ENCODE peak calls at places on chromosomes 4 and X, in seven cellular contexts. One of them, this sample, is unnamed. For H3K79me1, the result is how much of the 10 kb centered on the place peaks cover.

GRCh38 chrX:154432210-154432609 is 3.7 kb downstream of the ATP6AP1 start:
- DNase-seq in H9: no peak
- DNase-seq in neuronal stem cell: no peak
- DNase-seq in IMR-90: no peak
- DNase-seq in mesenchymal stem cell: no peak
- DNase-seq in H1: no peak
- DNase-seq in trophoblast cell: no peak
- DNase-seq in this sample: no peak

GRCh38 chr4:68906238-68907137 is 45.1 kb downstream of the UGT2A3 start:
- DNase-seq in H9: peak
- DNase-seq in neuronal stem cell: peak
- DNase-seq in IMR-90: no peak
- DNase-seq in mesenchymal stem cell: no peak
- DNase-seq in H1: peak
- DNase-seq in trophoblast cell: no peak
- DNase-seq in this sample: peak

GRCh38 chr4:117898496-117898895 is 135.8 kb upstream of the NDST3 start:
- DNase-seq in H9: no peak
- DNase-seq in neuronal stem cell: no peak
- DNase-seq in IMR-90: no peak
- DNase-seq in mesenchymal stem cell: peak
- DNase-seq in H1: no peak
- DNase-seq in trophoblast cell: no peak
- DNase-seq in this sample: no peak

GRCh38 chr4:69568787-69569186 is 70.7 kb downstream of the UGT2A2 start:
- DNase-seq in H9: no peak
- DNase-seq in neuronal stem cell: no peak
- DNase-seq in IMR-90: no peak
- DNase-seq in mesenchymal stem cell: no peak
- DNase-seq in H1: no peak
- DNase-seq in trophoblast cell: no peak
- DNase-seq in this sample: no peak

GRCh38 chrX:54043696-54044125 is 562 bp downstream of the PHF8 start:
- DNase-seq in H9: peak
- DNase-seq in neuronal stem cell: no peak
- DNase-seq in IMR-90: peak
- DNase-seq in mesenchymal stem cell: peak
- DNase-seq in H1: peak
- DNase-seq in trophoblast cell: no peak
- DNase-seq in this sample: no peak

GRCh38 chr4:41579043-41579442 is 41.1 kb downstream of the LIMCH1 start:
- DNase-seq in H9: no peak
- DNase-seq in neuronal stem cell: no peak
- DNase-seq in IMR-90: no peak
- DNase-seq in mesenchymal stem cell: no peak
- DNase-seq in H1: no peak
- DNase-seq in trophoblast cell: no peak
- DNase-seq in this sample: no peak

GRCh38 chr4:153488719-153489384 is 22.7 kb downstream of the TMEM131L start:
- DNase-seq in H9: peak
- DNase-seq in neuronal stem cell: no peak
- DNase-seq in IMR-90: no peak
- DNase-seq in mesenchymal stem cell: no peak
- DNase-seq in H1: no peak
- DNase-seq in trophoblast cell: no peak
- DNase-seq in this sample: no peak

GRCh38 chr4:183618681-183619080 is 40.3 kb downstream of the RWDD4 start:
- DNase-seq in H9: no peak
- DNase-seq in neuronal stem cell: no peak
- DNase-seq in IMR-90: no peak
- DNase-seq in mesenchymal stem cell: peak
- DNase-seq in H1: no peak
- DNase-seq in trophoblast cell: no peak
- DNase-seq in this sample: no peak

GRCh38 chrX:122268353-122268752 is 915.7 kb upstream of the GRIA3 start:
- DNase-seq in H9: no peak
- DNase-seq in neuronal stem cell: no peak
- DNase-seq in IMR-90: no peak
- DNase-seq in mesenchymal stem cell: no peak
- DNase-seq in H1: no peak
- DNase-seq in trophoblast cell: no peak
- DNase-seq in this sample: no peak

GRCh38 chrX:56564921-56565861 is 1.8 kb downstream of the UBQLN2 start:
- DNase-seq in H9: no peak
- DNase-seq in neuronal stem cell: peak
- DNase-seq in IMR-90: peak
- DNase-seq in mesenchymal stem cell: no peak
- DNase-seq in H1: no peak
- DNase-seq in trophoblast cell: peak
- DNase-seq in this sample: peak

GRCh38 chr4:84500386-84501196 is 1.5 kb upstream of the NKX6-1 start:
- DNase-seq in H9: no peak
- DNase-seq in neuronal stem cell: no peak
- DNase-seq in IMR-90: no peak
- DNase-seq in mesenchymal stem cell: no peak
- DNase-seq in H1: no peak
- DNase-seq in trophoblast cell: no peak
- DNase-seq in this sample: no peak

DNA sequence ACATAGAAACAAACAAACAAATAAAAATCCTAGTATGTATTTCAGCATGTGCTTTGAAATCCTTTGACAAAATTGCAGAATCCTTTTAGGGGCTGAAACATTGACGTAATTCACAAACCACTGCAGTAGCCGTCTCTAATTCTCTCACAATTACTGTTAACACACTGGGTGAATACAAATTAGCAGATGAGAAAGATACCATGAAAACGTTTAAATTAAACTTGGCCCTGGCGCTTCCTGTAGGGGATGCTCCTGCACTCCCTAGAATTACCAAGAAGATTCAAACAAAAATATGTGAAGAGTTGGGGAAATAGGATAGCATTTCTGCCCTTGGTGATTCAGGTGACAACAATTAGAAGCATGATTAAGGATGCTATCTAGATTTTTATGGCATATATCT is 772.5 kb upstream of the PRKX start:
- DNase-seq in H9: no peak
- DNase-seq in neuronal stem cell: no peak
- DNase-seq in IMR-90: no peak
- DNase-seq in mesenchymal stem cell: no peak
- DNase-seq in H1: no peak
- DNase-seq in trophoblast cell: no peak
- DNase-seq in this sample: peak
- H4K8ac ChIP-seq in H9: no peak
- H4K8ac ChIP-seq in neuronal stem cell: no peak
- H4K8ac ChIP-seq in IMR-90: no peak
- H4K8ac ChIP-seq in mesenchymal stem cell: no peak
- H4K8ac ChIP-seq in H1: no peak
- H4K8ac ChIP-seq in trophoblast cell: no peak
- H4K8ac ChIP-seq in this sample: no peak

GRCh38 chr4:61561028-61561427 is 360.9 kb downstream of the ADGRL3 start:
- DNase-seq in H9: no peak
- DNase-seq in neuronal stem cell: no peak
- DNase-seq in IMR-90: no peak
- DNase-seq in mesenchymal stem cell: no peak
- DNase-seq in H1: no peak
- DNase-seq in trophoblast cell: no peak
- DNase-seq in this sample: no peak

GRCh38 chr4:61553562-61554125 is 353.5 kb downstream of the ADGRL3 start:
- DNase-seq in H9: no peak
- DNase-seq in neuronal stem cell: no peak
- DNase-seq in IMR-90: no peak
- DNase-seq in mesenchymal stem cell: no peak
- DNase-seq in H1: no peak
- DNase-seq in trophoblast cell: no peak
- DNase-seq in this sample: peak

GRCh38 chr4:61555789-61556188 is 355.7 kb downstream of the ADGRL3 start:
- DNase-seq in H9: no peak
- DNase-seq in neuronal stem cell: no peak
- DNase-seq in IMR-90: peak
- DNase-seq in mesenchymal stem cell: peak
- DNase-seq in H1: no peak
- DNase-seq in trophoblast cell: peak
- DNase-seq in this sample: peak

GRCh38 chr4:61556277-61556676 is 356.2 kb downstream of the ADGRL3 start:
- DNase-seq in H9: no peak
- DNase-seq in neuronal stem cell: no peak
- DNase-seq in IMR-90: no peak
- DNase-seq in mesenchymal stem cell: no peak
- DNase-seq in H1: no peak
- DNase-seq in trophoblast cell: no peak
- DNase-seq in this sample: peak
- H3K4ac ChIP-seq in H9: no peak
- H3K4ac ChIP-seq in neuronal stem cell: no peak
- H3K4ac ChIP-seq in IMR-90: no peak
- H3K4ac ChIP-seq in mesenchymal stem cell: peak
- H3K4ac ChIP-seq in H1: no peak
- H3K4ac ChIP-seq in trophoblast cell: peak
- H3K4ac ChIP-seq in this sample: no peak

GRCh38 chr4:99084595-99084994 is 4.0 kb downstream of the ADH5 start:
- DNase-seq in H9: no peak
- DNase-seq in neuronal stem cell: no peak
- DNase-seq in IMR-90: no peak
- DNase-seq in mesenchymal stem cell: no peak
- DNase-seq in H1: no peak
- DNase-seq in trophoblast cell: no peak
- DNase-seq in this sample: peak
- H3K79me1 ChIP-seq in H9: under half
- H3K79me1 ChIP-seq in neuronal stem cell: under half
- H3K79me1 ChIP-seq in IMR-90: half or more
- H3K79me1 ChIP-seq in mesenchymal stem cell: under half
- H3K79me1 ChIP-seq in H1: under half
- H3K79me1 ChIP-seq in trophoblast cell: under half
- H3K79me1 ChIP-seq in this sample: under half

GRCh38 chrX:94775640-94776039 is 1101.6 kb downstream of the FAM133A start:
- DNase-seq in H9: no peak
- DNase-seq in neuronal stem cell: no peak
- DNase-seq in IMR-90: no peak
- DNase-seq in mesenchymal stem cell: no peak
- DNase-seq in H1: no peak
- DNase-seq in trophoblast cell: no peak
- DNase-seq in this sample: no peak
- H4K8ac ChIP-seq in H9: no peak
- H4K8ac ChIP-seq in neuronal stem cell: no peak
- H4K8ac ChIP-seq in IMR-90: no peak
- H4K8ac ChIP-seq in mesenchymal stem cell: no peak
- H4K8ac ChIP-seq in H1: no peak
- H4K8ac ChIP-seq in trophoblast cell: no peak
- H4K8ac ChIP-seq in this sample: no peak

DNA sequence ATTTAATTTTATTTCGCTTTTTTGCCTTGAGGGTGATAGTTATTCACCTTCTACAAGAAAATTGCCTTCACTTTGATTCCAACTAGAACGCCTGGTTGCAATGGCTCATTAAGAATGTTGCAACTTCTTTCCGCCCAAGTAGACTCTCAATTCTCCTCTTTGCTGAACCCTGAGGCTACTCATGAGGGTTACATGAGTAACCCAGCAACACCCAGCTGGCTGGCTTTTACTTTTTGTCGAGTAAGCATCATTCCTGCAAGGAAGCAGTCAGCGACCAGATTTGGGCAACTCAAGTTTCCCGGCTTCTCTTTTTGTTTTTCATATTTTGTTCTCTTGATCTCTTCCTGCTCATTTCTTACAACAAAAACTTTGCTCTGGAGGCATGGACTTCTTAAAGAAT is 495.4 kb downstream of the PACRGL start:
- DNase-seq in H9: no peak
- DNase-seq in neuronal stem cell: no peak
- DNase-seq in IMR-90: no peak
- DNase-seq in mesenchymal stem cell: no peak
- DNase-seq in H1: no peak
- DNase-seq in trophoblast cell: no peak
- DNase-seq in this sample: peak
- H3K4ac ChIP-seq in H9: no peak
- H3K4ac ChIP-seq in neuronal stem cell: no peak
- H3K4ac ChIP-seq in IMR-90: no peak
- H3K4ac ChIP-seq in mesenchymal stem cell: no peak
- H3K4ac ChIP-seq in H1: no peak
- H3K4ac ChIP-seq in trophoblast cell: no peak
- H3K4ac ChIP-seq in this sample: no peak

GRCh38 chr4:100177855-100178254 is 12.4 kb downstream of the DDIT4L start:
- DNase-seq in H9: no peak
- DNase-seq in neuronal stem cell: no peak
- DNase-seq in IMR-90: no peak
- DNase-seq in mesenchymal stem cell: no peak
- DNase-seq in H1: no peak
- DNase-seq in trophoblast cell: no peak
- DNase-seq in this sample: no peak

GRCh38 chr4:100174985-100175383 is 15.3 kb downstream of the DDIT4L start:
- DNase-seq in H9: no peak
- DNase-seq in neuronal stem cell: no peak
- DNase-seq in IMR-90: no peak
- DNase-seq in mesenchymal stem cell: no peak
- DNase-seq in H1: no peak
- DNase-seq in trophoblast cell: no peak
- DNase-seq in this sample: peak

GRCh38 chr4:100170986-100171385 is 19.3 kb downstream of the DDIT4L start:
- DNase-seq in H9: no peak
- DNase-seq in neuronal stem cell: no peak
- DNase-seq in IMR-90: no peak
- DNase-seq in mesenchymal stem cell: no peak
- DNase-seq in H1: no peak
- DNase-seq in trophoblast cell: no peak
- DNase-seq in this sample: no peak

GRCh38 chr4:100177126-100177525 is 13.1 kb downstream of the DDIT4L start:
- DNase-seq in H9: no peak
- DNase-seq in neuronal stem cell: no peak
- DNase-seq in IMR-90: no peak
- DNase-seq in mesenchymal stem cell: no peak
- DNase-seq in H1: no peak
- DNase-seq in trophoblast cell: no peak
- DNase-seq in this sample: no peak

GRCh38 chr4:100175853-100176252 is 14.4 kb downstream of the DDIT4L start:
- DNase-seq in H9: no peak
- DNase-seq in neuronal stem cell: no peak
- DNase-seq in IMR-90: no peak
- DNase-seq in mesenchymal stem cell: no peak
- DNase-seq in H1: no peak
- DNase-seq in trophoblast cell: no peak
- DNase-seq in this sample: no peak
- H3K79me1 ChIP-seq in H9: under half
- H3K79me1 ChIP-seq in neuronal stem cell: under half
- H3K79me1 ChIP-seq in IMR-90: under half
- H3K79me1 ChIP-seq in mesenchymal stem cell: under half
- H3K79me1 ChIP-seq in H1: under half
- H3K79me1 ChIP-seq in trophoblast cell: under half
- H3K79me1 ChIP-seq in this sample: under half